ENCODE peak calls at places on chromosome 19, in eight cellular contexts. U, C, E, B, I, L, W and D are unnamed samples.

GRCh38 chr19:57171551-57172081 is 4.3 kb upstream of the DUXA start:
- DNase-seq in U (peak; percentile 39), C (peak; percentile 69), E (peak; percentile 23), B (peak; percentile 66), I (no peak), L (peak; percentile 76), W (no peak), D (peak; percentile 35)

GRCh38 chr19:33446918-33447293 is 73.4 kb downstream of the CEBPG start:
- DNase-seq in U (no peak), C (no peak), E (no peak), B (no peak), I (no peak), L (no peak), W (no peak), D (no peak)

GRCh38 chr19:3397266-3398022 is 31.1 kb downstream of the NFIC start:
- DNase-seq in U (no peak), C (peak; percentile 69), E (peak; percentile 79), B (peak; percentile 77), I (no peak), L (no peak), W (no peak), D (no peak)

GRCh38 chr19:6209233-6209632 is 70.5 kb downstream of the MLLT1 start:
- DNase-seq in U (no peak), C (no peak), E (no peak), B (no peak), I (no peak), L (no peak), W (no peak), D (no peak)

GRCh38 chr19:824885-825284 is 2.8 kb upstream of the AZU1 start:
- DNase-seq in U (no peak), C (no peak), E (no peak), B (no peak), I (no peak), L (no peak), W (no peak), D (no peak)

GRCh38 chr19:1253514-1254080 is 5.2 kb downstream of the MIDN start:
- DNase-seq in U (no peak), C (no peak), E (no peak), B (peak; percentile 54), I (no peak), L (peak; percentile 88), W (no peak), D (no peak)

GRCh38 chr19:29834991-29835390 is 23.2 kb downstream of the CCNE1 start:
- DNase-seq in U (no peak), C (no peak), E (peak; percentile 59), B (no peak), I (no peak), L (no peak), W (no peak), D (no peak)

GRCh38 chr19:43784981-43785808 is 4.4 kb upstream of the KCNN4 start:
- DNase-seq in U (peak; percentile 76), C (peak; percentile 68), E (peak; percentile 79), B (peak; percentile 53), I (no peak), L (peak; percentile 82), W (no peak), D (peak; percentile 70)

GRCh38 chr19:15390814-15391213 is 11.2 kb upstream of the AKAP8 start:
- DNase-seq in U (no peak), C (no peak), E (no peak), B (no peak), I (no peak), L (no peak), W (no peak), D (no peak)

GRCh38 chr19:41746593-41747227 is 8.6 kb upstream of the CEACAM6 start:
- DNase-seq in U (peak; percentile 75), C (peak; percentile 29), E (peak; percentile 79), B (no peak), I (no peak), L (peak; percentile 56), W (no peak), D (peak; percentile 66)

GRCh38 chr19:23882493-23882892 is 32.2 kb upstream of the ZNF726 start:
- DNase-seq in U (no peak), C (no peak), E (peak; percentile 68), B (no peak), I (no peak), L (peak; percentile 25), W (no peak), D (no peak)

GRCh38 chr19:19578241-19578640 is 40.2 kb downstream of the CILP2 start:
- DNase-seq in U (no peak), C (no peak), E (no peak), B (no peak), I (no peak), L (no peak), W (no peak), D (no peak)

GRCh38 chr19:41111750-41112295 is 2.4 kb upstream of the CYP2F1 start:
- DNase-seq in U (no peak), C (no peak), E (no peak), B (no peak), I (no peak), L (no peak), W (no peak), D (peak; percentile 3)

GRCh38 chr19:56405062-56405461 is 930 bp downstream of the ZNF583 start:
- DNase-seq in U (peak; percentile 41), C (no peak), E (no peak), B (no peak), I (no peak), L (no peak), W (no peak), D (peak; percentile 34)

GRCh38 chr19:1608414-1609391 is 3.4 kb upstream of the UQCR11 start:
- DNase-seq in U (peak; percentile 45), C (no peak), E (peak; percentile 43), B (no peak), I (no peak), L (no peak), W (no peak), D (peak; percentile 33)

GRCh38 chr19:27694361-27695055 is 1518.4 kb downstream of the UQCRFS1 start:
- DNase-seq in U (no peak), C (no peak), E (no peak), B (no peak), I (no peak), L (no peak), W (no peak), D (no peak)

GRCh38 chr19:30062331-30063183 is 120.5 kb downstream of the URI1 start:
- DNase-seq in U (no peak), C (peak; percentile 11), E (no peak), B (no peak), I (no peak), L (no peak), W (no peak), D (no peak)

GRCh38 chr19:4067396-4068057 is 828 bp upstream of the ZBTB7A start:
- DNase-seq in U (no peak), C (no peak), E (no peak), B (peak; percentile 66), I (no peak), L (no peak), W (no peak), D (no peak)

GRCh38 chr19:46723023-46723461 is 6.1 kb upstream of the PRKD2 start:
- DNase-seq in U (no peak), C (no peak), E (no peak), B (no peak), I (no peak), L (no peak), W (no peak), D (no peak)

GRCh38 chr19:2195914-2196313 is 32.2 kb downstream of the DOT1L start:
- DNase-seq in U (no peak), C (no peak), E (no peak), B (no peak), I (no peak), L (no peak), W (no peak), D (no peak)

GRCh38 chr19:36009220-36009619 is 607 bp upstream of the SYNE4 start:
- DNase-seq in U (peak; percentile 73), C (peak; percentile 64), E (peak; percentile 71), B (peak; percentile 84), I (no peak), L (peak; percentile 85), W (no peak), D (peak; percentile 69)

GRCh38 chr19:11286312-11286974 is 9.5 kb upstream of the TSPAN16 start:
- DNase-seq in U (no peak), C (no peak), E (no peak), B (peak; percentile 44), I (no peak), L (no peak), W (no peak), D (no peak)

GRCh38 chr19:12095111-12095790 is 30.7 kb downstream of the ZNF844 start:
- DNase-seq in U (no peak), C (no peak), E (no peak), B (no peak), I (no peak), L (no peak), W (no peak), D (no peak)

GRCh38 chr19:43731854-43732253 is 16.0 kb downstream of the IRGC start:
- DNase-seq in U (no peak), C (no peak), E (no peak), B (no peak), I (no peak), L (no peak), W (no peak), D (no peak)

GRCh38 chr19:7645656-7646425 is 8.9 kb downstream of the STXBP2 start:
- DNase-seq in U (no peak), C (no peak), E (no peak), B (no peak), I (no peak), L (no peak), W (no peak), D (no peak)

GRCh38 chr19:32041681-32042292 is 303.6 kb upstream of the ZNF507 start:
- DNase-seq in U (peak; percentile 71), C (peak; percentile 63), E (peak; percentile 49), B (peak; percentile 52), I (no peak), L (peak; percentile 76), W (no peak), D (peak; percentile 44)

GRCh38 chr19:1862068-1862423 is 1.3 kb downstream of the KLF16 start:
- DNase-seq in U (no peak), C (no peak), E (no peak), B (no peak), I (no peak), L (no peak), W (no peak), D (no peak)

GRCh38 chr19:1453525-1454371 is 3.8 kb downstream of the APC2 start:
- DNase-seq in U (peak; percentile 46), C (no peak), E (no peak), B (peak; percentile 58), I (no peak), L (no peak), W (no peak), D (no peak)

GRCh38 chr19:40811478-40812341 is 12.7 kb downstream of the EGLN2 start:
- DNase-seq in U (peak; percentile 63), C (no peak), E (peak; percentile 33), B (peak; percentile 38), I (no peak), L (peak; percentile 77), W (no peak), D (peak; percentile 54)

GRCh38 chr19:3810708-3811355 is 24.7 kb upstream of the MATK start:
- DNase-seq in U (no peak), C (no peak), E (no peak), B (no peak), I (no peak), L (no peak), W (no peak), D (no peak)

GRCh38 chr19:8491574-8491973 is 10.9 kb downstream of the PRAM1 start:
- DNase-seq in U (no peak), C (no peak), E (no peak), B (peak; percentile 16), I (no peak), L (no peak), W (no peak), D (no peak)

GRCh38 chr19:51702103-51702753 is 9.1 kb downstream of the SPACA6 start:
- DNase-seq in U (peak; percentile 82), C (peak; percentile 93), E (peak; percentile 62), B (peak; percentile 88), I (no peak), L (peak; percentile 90), W (peak; percentile 81), D (peak; percentile 76)

GRCh38 chr19:33302974-33303790 is 848 bp upstream of the CEBPA start:
- DNase-seq in U (peak; percentile 37), C (peak; percentile 47), E (peak; percentile 63), B (peak; percentile 71), I (no peak), L (peak; percentile 84), W (no peak), D (peak; percentile 18)